ENCODE peak calls at places on chromosomes 6 and 20, in ten cellular contexts. One of them, this sample, is unnamed.

GRCh38 chr6:16555550-16555949 is 205.7 kb downstream of the ATXN1 start:
- DNase-seq in RWPE1: no peak
- DNase-seq in GM23248: no peak
- DNase-seq in CD4-positive, alpha-beta T cell: no peak
- DNase-seq in breast epithelium: no peak
- DNase-seq in CD8-positive, alpha-beta T cell: no peak
- DNase-seq in substantia nigra: no peak
- DNase-seq in spleen: no peak
- DNase-seq in HL-60: no peak
- DNase-seq in colonic mucosa: no peak
- DNase-seq in this sample: no peak

GRCh38 chr20:57666834-57667157 is 43.0 kb downstream of the PMEPA1 start:
- DNase-seq in RWPE1: no peak
- DNase-seq in GM23248: no peak
- DNase-seq in CD4-positive, alpha-beta T cell: no peak
- DNase-seq in breast epithelium: no peak
- DNase-seq in CD8-positive, alpha-beta T cell: no peak
- DNase-seq in substantia nigra: no peak
- DNase-seq in spleen: peak
- DNase-seq in HL-60: no peak
- DNase-seq in colonic mucosa: no peak
- DNase-seq in this sample: no peak

GRCh38 chr6:56204134-56204533 is 43.2 kb downstream of the COL21A1 start:
- DNase-seq in RWPE1: no peak
- DNase-seq in GM23248: no peak
- DNase-seq in CD4-positive, alpha-beta T cell: no peak
- DNase-seq in breast epithelium: no peak
- DNase-seq in CD8-positive, alpha-beta T cell: no peak
- DNase-seq in substantia nigra: no peak
- DNase-seq in spleen: no peak
- DNase-seq in HL-60: no peak
- DNase-seq in colonic mucosa: no peak
- DNase-seq in this sample: no peak

GRCh38 chr6:16739329-16739801 is 21.9 kb downstream of the ATXN1 start:
- DNase-seq in RWPE1: peak
- DNase-seq in GM23248: peak
- DNase-seq in CD4-positive, alpha-beta T cell: no peak
- DNase-seq in breast epithelium: no peak
- DNase-seq in CD8-positive, alpha-beta T cell: no peak
- DNase-seq in substantia nigra: no peak
- DNase-seq in spleen: no peak
- DNase-seq in HL-60: no peak
- DNase-seq in colonic mucosa: no peak
- DNase-seq in this sample: no peak

GRCh38 chr20:13200767-13201500 is 20.1 kb upstream of the ISM1 start:
- DNase-seq in RWPE1: no peak
- DNase-seq in GM23248: no peak
- DNase-seq in CD4-positive, alpha-beta T cell: no peak
- DNase-seq in breast epithelium: no peak
- DNase-seq in CD8-positive, alpha-beta T cell: no peak
- DNase-seq in substantia nigra: no peak
- DNase-seq in spleen: no peak
- DNase-seq in HL-60: no peak
- DNase-seq in colonic mucosa: no peak
- DNase-seq in this sample: no peak

GRCh38 chr20:31967830-31968249 is at the start of gene XKR7:
- DNase-seq in RWPE1: no peak
- DNase-seq in GM23248: no peak
- DNase-seq in CD4-positive, alpha-beta T cell: no peak
- DNase-seq in breast epithelium: no peak
- DNase-seq in CD8-positive, alpha-beta T cell: no peak
- DNase-seq in substantia nigra: no peak
- DNase-seq in spleen: peak
- DNase-seq in HL-60: peak
- DNase-seq in colonic mucosa: no peak
- DNase-seq in this sample: no peak

GRCh38 chr20:7579888-7580287 is 360.4 kb downstream of the HAO1 start:
- DNase-seq in RWPE1: peak
- DNase-seq in GM23248: no peak
- DNase-seq in CD4-positive, alpha-beta T cell: no peak
- DNase-seq in breast epithelium: no peak
- DNase-seq in CD8-positive, alpha-beta T cell: no peak
- DNase-seq in substantia nigra: no peak
- DNase-seq in spleen: no peak
- DNase-seq in HL-60: no peak
- DNase-seq in colonic mucosa: no peak
- DNase-seq in this sample: no peak

GRCh38 chr6:98433325-98433724 is 401.0 kb upstream of the POU3F2 start:
- DNase-seq in RWPE1: no peak
- DNase-seq in GM23248: no peak
- DNase-seq in CD4-positive, alpha-beta T cell: no peak
- DNase-seq in breast epithelium: no peak
- DNase-seq in CD8-positive, alpha-beta T cell: no peak
- DNase-seq in substantia nigra: no peak
- DNase-seq in spleen: no peak
- DNase-seq in HL-60: no peak
- DNase-seq in colonic mucosa: no peak
- DNase-seq in this sample: no peak

GRCh38 chr20:59779656-59780380 is 153.6 kb downstream of the SYCP2 start:
- DNase-seq in RWPE1: no peak
- DNase-seq in GM23248: no peak
- DNase-seq in CD4-positive, alpha-beta T cell: no peak
- DNase-seq in breast epithelium: no peak
- DNase-seq in CD8-positive, alpha-beta T cell: no peak
- DNase-seq in substantia nigra: no peak
- DNase-seq in spleen: no peak
- DNase-seq in HL-60: no peak
- DNase-seq in colonic mucosa: peak
- DNase-seq in this sample: no peak

GRCh38 chr6:169966312-169967181 is 215.1 kb downstream of the ERMARD start:
- DNase-seq in RWPE1: no peak
- DNase-seq in GM23248: no peak
- DNase-seq in CD4-positive, alpha-beta T cell: no peak
- DNase-seq in breast epithelium: no peak
- DNase-seq in CD8-positive, alpha-beta T cell: no peak
- DNase-seq in substantia nigra: no peak
- DNase-seq in spleen: peak
- DNase-seq in HL-60: no peak
- DNase-seq in colonic mucosa: peak
- DNase-seq in this sample: no peak

GRCh38 chr6:24252215-24252614 is 105.6 kb downstream of the DCDC2 start:
- DNase-seq in RWPE1: no peak
- DNase-seq in GM23248: no peak
- DNase-seq in CD4-positive, alpha-beta T cell: no peak
- DNase-seq in breast epithelium: no peak
- DNase-seq in CD8-positive, alpha-beta T cell: no peak
- DNase-seq in substantia nigra: no peak
- DNase-seq in spleen: no peak
- DNase-seq in HL-60: no peak
- DNase-seq in colonic mucosa: no peak
- DNase-seq in this sample: no peak

GRCh38 chr20:11890331-11891080 is 27.2 kb upstream of the BTBD3 start:
- DNase-seq in RWPE1: peak
- DNase-seq in GM23248: peak
- DNase-seq in CD4-positive, alpha-beta T cell: peak
- DNase-seq in breast epithelium: peak
- DNase-seq in CD8-positive, alpha-beta T cell: peak
- DNase-seq in substantia nigra: peak
- DNase-seq in spleen: peak
- DNase-seq in HL-60: peak
- DNase-seq in colonic mucosa: peak
- DNase-seq in this sample: peak

GRCh38 chr6:158706369-158706982 is 56.6 kb downstream of the SYTL3 start:
- DNase-seq in RWPE1: peak
- DNase-seq in GM23248: peak
- DNase-seq in CD4-positive, alpha-beta T cell: no peak
- DNase-seq in breast epithelium: no peak
- DNase-seq in CD8-positive, alpha-beta T cell: no peak
- DNase-seq in substantia nigra: no peak
- DNase-seq in spleen: peak
- DNase-seq in HL-60: no peak
- DNase-seq in colonic mucosa: peak
- DNase-seq in this sample: no peak

GRCh38 chr20:60203451-60203850 is 245.2 kb downstream of the CDH26 start:
- DNase-seq in RWPE1: peak
- DNase-seq in GM23248: peak
- DNase-seq in CD4-positive, alpha-beta T cell: no peak
- DNase-seq in breast epithelium: no peak
- DNase-seq in CD8-positive, alpha-beta T cell: no peak
- DNase-seq in substantia nigra: no peak
- DNase-seq in spleen: no peak
- DNase-seq in HL-60: no peak
- DNase-seq in colonic mucosa: no peak
- DNase-seq in this sample: no peak

GRCh38 chr6:40352527-40353170 is 234.5 kb downstream of the LRFN2 start:
- DNase-seq in RWPE1: no peak
- DNase-seq in GM23248: no peak
- DNase-seq in CD4-positive, alpha-beta T cell: no peak
- DNase-seq in breast epithelium: no peak
- DNase-seq in CD8-positive, alpha-beta T cell: no peak
- DNase-seq in substantia nigra: no peak
- DNase-seq in spleen: no peak
- DNase-seq in HL-60: no peak
- DNase-seq in colonic mucosa: no peak
- DNase-seq in this sample: no peak

GRCh38 chr6:27879795-27880194 is 32.4 kb downstream of the OR2B2 start:
- DNase-seq in RWPE1: no peak
- DNase-seq in GM23248: no peak
- DNase-seq in CD4-positive, alpha-beta T cell: no peak
- DNase-seq in breast epithelium: no peak
- DNase-seq in CD8-positive, alpha-beta T cell: no peak
- DNase-seq in substantia nigra: no peak
- DNase-seq in spleen: no peak
- DNase-seq in HL-60: no peak
- DNase-seq in colonic mucosa: no peak
- DNase-seq in this sample: no peak

GRCh38 chr6:149137594-149137993 is 179.9 kb upstream of the TAB2 start:
- DNase-seq in RWPE1: no peak
- DNase-seq in GM23248: no peak
- DNase-seq in CD4-positive, alpha-beta T cell: no peak
- DNase-seq in breast epithelium: no peak
- DNase-seq in CD8-positive, alpha-beta T cell: no peak
- DNase-seq in substantia nigra: no peak
- DNase-seq in spleen: no peak
- DNase-seq in HL-60: no peak
- DNase-seq in colonic mucosa: no peak
- DNase-seq in this sample: no peak
- H3K27ac ChIP-seq in RWPE1: no peak
- H3K27ac ChIP-seq in GM23248: no peak
- H3K27ac ChIP-seq in CD4-positive, alpha-beta T cell: no peak
- H3K27ac ChIP-seq in breast epithelium: no peak
- H3K27ac ChIP-seq in CD8-positive, alpha-beta T cell: no peak
- H3K27ac ChIP-seq in substantia nigra: no peak
- H3K27ac ChIP-seq in spleen: no peak
- H3K27ac ChIP-seq in HL-60: no peak
- H3K27ac ChIP-seq in colonic mucosa: no peak
- H3K27ac ChIP-seq in this sample: no peak

GRCh38 chr6:163341671-163342070 is 72.8 kb upstream of the QKI start:
- DNase-seq in RWPE1: no peak
- DNase-seq in GM23248: no peak
- DNase-seq in CD4-positive, alpha-beta T cell: no peak
- DNase-seq in breast epithelium: no peak
- DNase-seq in CD8-positive, alpha-beta T cell: no peak
- DNase-seq in substantia nigra: no peak
- DNase-seq in spleen: no peak
- DNase-seq in HL-60: no peak
- DNase-seq in colonic mucosa: no peak
- DNase-seq in this sample: no peak
- H3K27ac ChIP-seq in RWPE1: no peak
- H3K27ac ChIP-seq in GM23248: no peak
- H3K27ac ChIP-seq in CD4-positive, alpha-beta T cell: no peak
- H3K27ac ChIP-seq in breast epithelium: no peak
- H3K27ac ChIP-seq in CD8-positive, alpha-beta T cell: no peak
- H3K27ac ChIP-seq in substantia nigra: peak
- H3K27ac ChIP-seq in spleen: no peak
- H3K27ac ChIP-seq in HL-60: no peak
- H3K27ac ChIP-seq in colonic mucosa: no peak
- H3K27ac ChIP-seq in this sample: peak

DNA sequence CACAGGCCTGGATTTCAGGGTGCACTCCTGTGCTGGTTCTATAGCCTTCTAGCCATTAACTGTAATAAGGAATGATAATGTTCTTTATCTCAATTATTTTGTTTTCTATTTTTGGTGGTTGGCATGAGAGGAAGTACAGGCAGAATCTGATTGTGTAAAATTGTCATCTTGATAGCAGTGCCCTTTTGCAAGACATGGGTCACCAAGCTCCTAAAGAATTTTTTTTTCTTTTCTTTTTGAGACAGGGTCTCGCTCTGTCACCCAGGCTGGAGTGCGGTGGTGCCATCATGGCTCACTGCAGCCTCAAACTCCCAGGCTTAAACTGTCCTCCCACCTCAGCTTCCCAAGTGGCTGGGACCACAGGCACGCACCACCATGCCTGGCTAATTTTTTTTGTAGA is 206.7 kb upstream of the JARID2 start:
- DNase-seq in RWPE1: no peak
- DNase-seq in GM23248: no peak
- DNase-seq in CD4-positive, alpha-beta T cell: no peak
- DNase-seq in breast epithelium: no peak
- DNase-seq in CD8-positive, alpha-beta T cell: no peak
- DNase-seq in substantia nigra: no peak
- DNase-seq in spleen: no peak
- DNase-seq in HL-60: no peak
- DNase-seq in colonic mucosa: no peak
- DNase-seq in this sample: no peak
- H3K27ac ChIP-seq in RWPE1: no peak
- H3K27ac ChIP-seq in GM23248: no peak
- H3K27ac ChIP-seq in CD4-positive, alpha-beta T cell: no peak
- H3K27ac ChIP-seq in breast epithelium: no peak
- H3K27ac ChIP-seq in CD8-positive, alpha-beta T cell: no peak
- H3K27ac ChIP-seq in substantia nigra: no peak
- H3K27ac ChIP-seq in spleen: no peak
- H3K27ac ChIP-seq in HL-60: no peak
- H3K27ac ChIP-seq in colonic mucosa: no peak
- H3K27ac ChIP-seq in this sample: no peak

GRCh38 chr20:50389808-50390684 is 120.1 kb upstream of the PTPN1 start:
- DNase-seq in RWPE1: no peak
- DNase-seq in GM23248: no peak
- DNase-seq in CD4-positive, alpha-beta T cell: no peak
- DNase-seq in breast epithelium: no peak
- DNase-seq in CD8-positive, alpha-beta T cell: no peak
- DNase-seq in substantia nigra: no peak
- DNase-seq in spleen: no peak
- DNase-seq in HL-60: no peak
- DNase-seq in colonic mucosa: no peak
- DNase-seq in this sample: no peak
- H3K27ac ChIP-seq in RWPE1: no peak
- H3K27ac ChIP-seq in GM23248: no peak
- H3K27ac ChIP-seq in CD4-positive, alpha-beta T cell: no peak
- H3K27ac ChIP-seq in breast epithelium: no peak
- H3K27ac ChIP-seq in CD8-positive, alpha-beta T cell: no peak
- H3K27ac ChIP-seq in substantia nigra: no peak
- H3K27ac ChIP-seq in spleen: no peak
- H3K27ac ChIP-seq in HL-60: no peak
- H3K27ac ChIP-seq in colonic mucosa: no peak
- H3K27ac ChIP-seq in this sample: no peak

GRCh38 chr20:24948939-24949679 is at the start of gene CST7:
- DNase-seq in RWPE1: no peak
- DNase-seq in GM23248: no peak
- DNase-seq in CD4-positive, alpha-beta T cell: peak
- DNase-seq in breast epithelium: no peak
- DNase-seq in CD8-positive, alpha-beta T cell: peak
- DNase-seq in substantia nigra: no peak
- DNase-seq in spleen: peak
- DNase-seq in HL-60: peak
- DNase-seq in colonic mucosa: peak
- DNase-seq in this sample: no peak
- H3K27ac ChIP-seq in RWPE1: no peak
- H3K27ac ChIP-seq in GM23248: no peak
- H3K27ac ChIP-seq in CD4-positive, alpha-beta T cell: peak
- H3K27ac ChIP-seq in breast epithelium: no peak
- H3K27ac ChIP-seq in CD8-positive, alpha-beta T cell: peak
- H3K27ac ChIP-seq in substantia nigra: no peak
- H3K27ac ChIP-seq in spleen: peak
- H3K27ac ChIP-seq in HL-60: peak
- H3K27ac ChIP-seq in colonic mucosa: peak
- H3K27ac ChIP-seq in this sample: no peak